ENCODE peak calls at places on chromosomes 12 and 14, in eight cellular contexts. S is hepatocyte, W is OCI-LY7, P is GM23338, N is neural progenitor cell, D is GM23248, Y is HCT116, F is MM.1S. E is an unnamed sample.

GRCh38 chr12:5344131-5344530 is 87.8 kb upstream of the NTF3 start:
- DNase-seq in S (no peak), W (no peak), P (no peak), N (no peak), D (no peak), Y (no peak), F (no peak), E (no peak)

GRCh38 chr12:100716949-100717732 is 77.4 kb upstream of the ANO4 start:
- DNase-seq in S (peak; percentile 48), W (no peak), P (peak; percentile 66), N (peak; percentile 81), D (peak; percentile 75), Y (no peak), F (no peak), E (peak; percentile 71)

GRCh38 chr14:103885509-103885932 is 38.1 kb upstream of the PPP1R13B start:
- DNase-seq in S (no peak), W (no peak), P (no peak), N (no peak), D (no peak), Y (no peak), F (no peak), E (no peak)

GRCh38 chr14:92917041-92917940 is 5.7 kb upstream of the CHGA start:
- DNase-seq in S (no peak), W (no peak), P (no peak), N (no peak), D (no peak), Y (no peak), F (no peak), E (peak; percentile 91)

GRCh38 chr12:105330938-105331804 is 680 bp downstream of the C12orf75 start:
- DNase-seq in S (peak; percentile 68), W (peak; percentile 56), P (peak; percentile 36), N (peak; percentile 50), D (peak; percentile 78), Y (no peak), F (peak; percentile 33), E (no peak)

GRCh38 chr12:20368653-20369163 is 371 bp downstream of the PDE3A start:
- DNase-seq in S (peak; percentile 63), W (no peak), P (peak; percentile 69), N (peak; percentile 76), D (peak; percentile 63), Y (no peak), F (no peak), E (peak; percentile 72)

GRCh38 chr12:117486840-117487659 is 125.6 kb upstream of the NOS1 start:
- DNase-seq in S (peak; percentile 50), W (no peak), P (no peak), N (no peak), D (peak; percentile 79), Y (peak; percentile 80), F (no peak), E (no peak)

GRCh38 chr14:86911506-86911905 is 1081.5 kb downstream of the GALC start:
- DNase-seq in S (no peak), W (no peak), P (no peak), N (no peak), D (no peak), Y (no peak), F (no peak), E (no peak)

GRCh38 chr14:77041837-77042557 is 13.5 kb upstream of the IRF2BPL start:
- DNase-seq in S (peak; percentile 59), W (no peak), P (no peak), N (no peak), D (peak; percentile 95), Y (no peak), F (no peak), E (no peak)

GRCh38 chr12:102891756-102892155 is 25.3 kb downstream of the PAH start:
- DNase-seq in S (no peak), W (no peak), P (peak; percentile 14), N (peak; percentile 89), D (no peak), Y (no peak), F (no peak), E (no peak)

GRCh38 chr14:52829527-52829926 is 38.1 kb upstream of the GNPNAT1 start:
- DNase-seq in S (no peak), W (no peak), P (no peak), N (no peak), D (no peak), Y (no peak), F (no peak), E (no peak)

GRCh38 chr14:53461823-53462222 is 308.7 kb upstream of the DDHD1 start:
- DNase-seq in S (no peak), W (no peak), P (no peak), N (no peak), D (no peak), Y (no peak), F (no peak), E (no peak)

GRCh38 chr14:30608533-30609006 is 13.5 kb upstream of the SCFD1 start:
- DNase-seq in S (peak; percentile 53), W (no peak), P (no peak), N (no peak), D (peak; percentile 71), Y (no peak), F (no peak), E (no peak)
- TF ChIP-seq EZH2phosphoT487 in S (no peak), W (no peak), P (no peak), N (no peak), D (no peak), Y (no peak), F (no peak), E (no peak)

DNA sequence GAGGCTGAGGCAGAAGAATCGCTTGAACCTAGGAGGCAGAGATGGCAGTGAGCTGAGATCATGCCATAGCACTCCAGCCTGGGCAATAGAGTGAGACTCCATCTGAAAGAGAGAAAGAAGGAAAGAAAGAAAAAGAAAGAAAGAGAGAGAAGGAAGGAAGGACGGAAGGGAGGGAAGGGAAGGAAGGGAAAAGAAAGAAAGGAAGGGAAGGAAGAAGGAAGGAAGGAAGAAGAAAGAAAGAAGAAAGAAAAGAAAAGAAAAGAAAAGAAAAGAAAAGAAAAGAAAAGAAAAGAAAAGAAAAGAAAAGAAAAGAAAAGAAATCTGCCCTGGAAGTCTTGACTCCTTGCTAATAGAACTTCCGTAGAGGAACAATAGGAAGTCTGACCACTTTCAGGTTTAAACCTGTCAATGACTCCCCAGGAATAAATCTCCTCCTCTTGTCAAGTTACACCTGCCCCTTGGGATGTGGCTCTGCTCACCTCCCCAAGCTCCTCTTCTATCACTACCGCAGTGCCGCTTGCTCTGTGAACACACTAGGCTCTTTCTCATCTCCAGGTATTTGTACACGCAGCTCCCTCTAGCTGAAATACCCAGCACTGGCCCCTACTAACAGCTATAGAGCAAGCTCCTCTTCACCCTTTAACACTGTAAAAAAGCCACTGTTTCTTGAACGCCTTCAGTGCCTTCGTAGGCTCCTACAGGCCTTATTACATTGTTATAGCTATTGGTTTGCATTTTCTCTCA is 773.1 kb upstream of the TBX3 start:
- DNase-seq in S (peak; percentile 55), W (no peak), P (peak; percentile 86), N (peak; percentile 67), D (no peak), Y (peak; percentile 24), F (no peak), E (no peak)
- TF ChIP-seq EZH2phosphoT487 in S (no peak), W (no peak), P (no peak), N (no peak), D (no peak), Y (no peak), F (no peak), E (no peak)

GRCh38 chr12:50203691-50204090 is 36.5 kb upstream of the CERS5 start:
- DNase-seq in S (no peak), W (no peak), P (no peak), N (no peak), D (no peak), Y (no peak), F (no peak), E (no peak)

GRCh38 chr12:50198829-50199228 is 31.7 kb upstream of the CERS5 start:
- DNase-seq in S (no peak), W (no peak), P (no peak), N (no peak), D (no peak), Y (no peak), F (no peak), E (no peak)

GRCh38 chr12:50201987-50202521 is 34.9 kb upstream of the CERS5 start:
- DNase-seq in S (peak; percentile 62), W (no peak), P (peak; percentile 74), N (no peak), D (peak; percentile 87), Y (peak; percentile 81), F (no peak), E (no peak)

GRCh38 chr12:50197297-50197727 is 30.1 kb upstream of the CERS5 start:
- DNase-seq in S (no peak), W (no peak), P (no peak), N (no peak), D (peak; percentile 40), Y (no peak), F (no peak), E (no peak)

DNA sequence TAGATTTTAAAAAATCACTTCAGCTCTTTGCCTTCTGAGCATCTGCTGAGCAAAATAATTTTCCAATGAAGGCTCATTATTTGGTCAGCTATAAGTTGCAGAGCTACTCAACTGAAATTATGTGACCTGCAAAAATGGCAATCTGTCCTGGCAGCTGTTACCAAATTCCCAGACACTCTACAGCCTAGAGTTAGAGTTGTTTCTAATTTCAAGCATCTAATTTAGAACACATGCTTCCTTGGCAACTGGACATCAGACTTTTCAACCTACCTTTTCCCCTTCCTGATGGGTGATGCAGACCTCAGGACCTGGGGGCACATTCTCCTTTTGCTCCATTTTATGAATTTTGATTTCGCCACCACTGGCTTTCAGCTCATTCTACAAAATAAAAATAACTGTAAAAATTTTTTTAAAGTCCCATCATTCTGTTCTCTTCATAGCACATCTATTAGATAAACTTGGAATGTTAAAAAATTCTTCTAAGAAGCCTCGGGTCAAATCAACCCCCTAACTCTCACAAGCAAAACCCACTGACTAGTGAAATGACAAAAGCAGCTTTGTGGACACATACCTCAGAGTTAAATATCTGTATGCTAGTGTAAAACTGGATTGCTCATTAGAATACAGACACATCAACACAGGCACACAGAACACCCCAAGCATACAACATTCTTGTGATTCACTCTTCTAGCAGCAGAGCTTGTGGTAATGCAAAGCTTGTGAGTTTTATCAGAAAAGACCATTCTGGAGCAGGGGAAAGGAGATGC is 33.5 kb upstream of the CERS5 start:
- DNase-seq in S (no peak), W (no peak), P (no peak), N (no peak), D (peak; percentile 82), Y (no peak), F (no peak), E (peak; percentile 22)
- TF ChIP-seq EZH2phosphoT487 in S (no peak), W (no peak), P (no peak), N (no peak), D (no peak), Y (no peak), F (no peak), E (no peak)

GRCh38 chr12:55707841-55708694 is at the start of gene ITGA7:
- DNase-seq in S (peak; percentile 80), W (peak; percentile 19), P (peak; percentile 97), N (peak; percentile 97), D (peak; percentile 63), Y (no peak), F (peak; percentile 47), E (peak; percentile 92)
- TF ChIP-seq EZH2phosphoT487 in S (no peak), W (no peak), P (no peak), N (no peak), D (no peak), Y (no peak), F (no peak), E (no peak)

E was measured in SK-N-SH.